ENCODE peak calls at places on chromosomes 4 and X, in five cellular contexts. One of them, this sample, is unnamed.

GRCh38 chr4:185202984-185203379 is 818 bp downstream of the CFAP97 start:
- DNase-seq in NCI-H2081: no peak
- DNase-seq in adrenal gland: no peak
- DNase-seq in choroid plexus epithelial cell: no peak
- DNase-seq in pancreas: no peak
- DNase-seq in this sample: no peak

GRCh38 chr4:140367738-140368137 is 5.7 kb upstream of the SCOC start:
- DNase-seq in adrenal gland: no peak
- DNase-seq in NCI-H2081: no peak
- DNase-seq in pancreas: no peak
- DNase-seq in choroid plexus epithelial cell: peak
- DNase-seq in this sample: no peak

GRCh38 chr4:853416-853781 is 27.5 kb upstream of the CPLX1 start:
- DNase-seq in choroid plexus epithelial cell: no peak
- DNase-seq in pancreas: peak
- DNase-seq in NCI-H2081: no peak
- DNase-seq in adrenal gland: no peak
- DNase-seq in this sample: no peak

GRCh38 chrX:109374276-109374960 is 107.5 kb downstream of the GUCY2F start:
- DNase-seq in choroid plexus epithelial cell: no peak
- DNase-seq in pancreas: no peak
- DNase-seq in NCI-H2081: no peak
- DNase-seq in adrenal gland: no peak
- DNase-seq in this sample: no peak

GRCh38 chrX:152445926-152446325 is 5.2 kb downstream of the GABRA3 start:
- DNase-seq in choroid plexus epithelial cell: no peak
- DNase-seq in NCI-H2081: no peak
- DNase-seq in pancreas: no peak
- DNase-seq in adrenal gland: no peak
- DNase-seq in this sample: no peak

GRCh38 chr4:100848865-100849264 is 331.0 kb upstream of the EMCN start:
- DNase-seq in pancreas: no peak
- DNase-seq in NCI-H2081: peak
- DNase-seq in adrenal gland: no peak
- DNase-seq in choroid plexus epithelial cell: no peak
- DNase-seq in this sample: peak

GRCh38 chr4:600850-601515 is 24.4 kb upstream of the PDE6B start:
- DNase-seq in pancreas: no peak
- DNase-seq in choroid plexus epithelial cell: no peak
- DNase-seq in adrenal gland: no peak
- DNase-seq in NCI-H2081: no peak
- DNase-seq in this sample: no peak

GRCh38 chrX:96424007-96424406 is 260.6 kb upstream of the DIAPH2 start:
- DNase-seq in pancreas: no peak
- DNase-seq in adrenal gland: no peak
- DNase-seq in choroid plexus epithelial cell: peak
- DNase-seq in NCI-H2081: no peak
- DNase-seq in this sample: peak

GRCh38 chrX:133365886-133366611 is 49.2 kb downstream of the GPC4 start:
- DNase-seq in NCI-H2081: no peak
- DNase-seq in adrenal gland: no peak
- DNase-seq in choroid plexus epithelial cell: peak
- DNase-seq in pancreas: no peak
- DNase-seq in this sample: peak

GRCh38 chr4:114997596-114997995 is 115.8 kb downstream of the NDST4 start:
- DNase-seq in pancreas: no peak
- DNase-seq in choroid plexus epithelial cell: peak
- DNase-seq in adrenal gland: no peak
- DNase-seq in NCI-H2081: no peak
- DNase-seq in this sample: peak

GRCh38 chr4:37970702-37971101 is 10.5 kb downstream of the PTTG2 start:
- DNase-seq in choroid plexus epithelial cell: peak
- DNase-seq in adrenal gland: peak
- DNase-seq in pancreas: peak
- DNase-seq in NCI-H2081: no peak
- DNase-seq in this sample: peak

GRCh38 chrX:84712621-84713020 is 210.4 kb upstream of the HDX start:
- DNase-seq in adrenal gland: no peak
- DNase-seq in choroid plexus epithelial cell: no peak
- DNase-seq in pancreas: no peak
- DNase-seq in NCI-H2081: no peak
- DNase-seq in this sample: no peak

GRCh38 chr4:1721666-1722550 is 587 bp downstream of the TACC3 start:
- DNase-seq in pancreas: no peak
- DNase-seq in adrenal gland: no peak
- DNase-seq in choroid plexus epithelial cell: no peak
- DNase-seq in NCI-H2081: peak
- DNase-seq in this sample: no peak

GRCh38 chr4:105399535-105400161 is 74.2 kb downstream of the PPA2 start:
- DNase-seq in adrenal gland: no peak
- DNase-seq in pancreas: no peak
- DNase-seq in choroid plexus epithelial cell: peak
- DNase-seq in NCI-H2081: no peak
- DNase-seq in this sample: peak

GRCh38 chr4:1590244-1590643 is 93.9 kb downstream of the FAM53A start:
- DNase-seq in choroid plexus epithelial cell: no peak
- DNase-seq in adrenal gland: no peak
- DNase-seq in NCI-H2081: no peak
- DNase-seq in pancreas: no peak
- DNase-seq in this sample: no peak

GRCh38 chr4:1182313-1182712 is 9.9 kb upstream of the SPON2 start:
- DNase-seq in pancreas: no peak
- DNase-seq in NCI-H2081: no peak
- DNase-seq in adrenal gland: no peak
- DNase-seq in choroid plexus epithelial cell: no peak
- DNase-seq in this sample: no peak

GRCh38 chr4:78710536-78710935 is 65.6 kb upstream of the BMP2K start:
- DNase-seq in adrenal gland: no peak
- DNase-seq in pancreas: no peak
- DNase-seq in choroid plexus epithelial cell: no peak
- DNase-seq in NCI-H2081: no peak
- DNase-seq in this sample: peak

GRCh38 chrX:39871648-39872047 is 226.1 kb downstream of the BCOR start:
- DNase-seq in choroid plexus epithelial cell: no peak
- DNase-seq in pancreas: no peak
- DNase-seq in adrenal gland: no peak
- DNase-seq in NCI-H2081: no peak
- DNase-seq in this sample: no peak

GRCh38 chrX:110317079-110317819 is 636 bp downstream of the AMMECR1 start:
- DNase-seq in NCI-H2081: no peak
- DNase-seq in adrenal gland: peak
- DNase-seq in pancreas: peak
- DNase-seq in choroid plexus epithelial cell: no peak
- DNase-seq in this sample: no peak

GRCh38 chrX:87661761-87662160 is 144.2 kb downstream of the KLHL4 start:
- DNase-seq in NCI-H2081: no peak
- DNase-seq in choroid plexus epithelial cell: no peak
- DNase-seq in adrenal gland: no peak
- DNase-seq in pancreas: no peak
- DNase-seq in this sample: peak

GRCh38 chrX:107656965-107657364 is 28.7 kb downstream of the PRPS1 start:
- DNase-seq in NCI-H2081: no peak
- DNase-seq in adrenal gland: no peak
- DNase-seq in pancreas: no peak
- DNase-seq in choroid plexus epithelial cell: no peak
- DNase-seq in this sample: no peak

GRCh38 chr4:7828011-7828720 is 111.5 kb downstream of the AFAP1 start:
- DNase-seq in choroid plexus epithelial cell: peak
- DNase-seq in NCI-H2081: no peak
- DNase-seq in pancreas: no peak
- DNase-seq in adrenal gland: peak
- DNase-seq in this sample: peak

GRCh38 chr4:1200425-1201035 is 28.1 kb upstream of the SPON2 start:
- DNase-seq in NCI-H2081: no peak
- DNase-seq in adrenal gland: no peak
- DNase-seq in choroid plexus epithelial cell: peak
- DNase-seq in pancreas: no peak
- DNase-seq in this sample: peak

GRCh38 chr4:58139269-58139668 is 1029.1 kb upstream of the IGFBP7 start:
- DNase-seq in pancreas: no peak
- DNase-seq in choroid plexus epithelial cell: no peak
- DNase-seq in adrenal gland: no peak
- DNase-seq in NCI-H2081: no peak
- DNase-seq in this sample: no peak